ENCODE peak calls at places on chromosomes 4 and X, in seven cellular contexts. F is sigmoid colon; M is body of pancreas; G is hepatocyte; W is upper lobe of right lung; L is CD8-positive, alpha-beta T cell; S is CD4-positive, CD25-positive, alpha-beta regulatory T cell. Q is an unnamed sample. For H3K4me1 and H3K9me3, the result is how much of the 10 kb centered on the place peaks cover.

GRCh38 chrX:40871385-40872082 is 136.2 kb upstream of the MED14 start:
- DNase-seq in L (no peak), W (no peak), M (no peak), G (no peak), S (no peak), F (no peak), Q (no peak)

GRCh38 chr4:10084651-10085320 is 31.8 kb downstream of the WDR1 start:
- DNase-seq in L (no peak), F (peak), S (no peak), M (peak), G (no peak), W (peak), Q (no peak)

GRCh38 chr4:100288811-100289529 is 98.7 kb upstream of the DDIT4L start:
- DNase-seq in S (no peak), L (no peak), F (no peak), G (no peak), W (no peak), M (no peak), Q (no peak)

GRCh38 chr4:128517739-128518510 is 230.3 kb upstream of the PGRMC2 start:
- DNase-seq in S (no peak), F (peak), L (no peak), G (peak), W (no peak), M (peak), Q (no peak)

GRCh38 chr4:11182586-11183357 is 245.9 kb downstream of the HS3ST1 start:
- DNase-seq in G (no peak), S (no peak), L (no peak), F (no peak), W (no peak), M (no peak), Q (no peak)

GRCh38 chr4:121370729-121371325 is 10.0 kb downstream of the QRFPR start:
- DNase-seq in L (no peak), W (no peak), M (peak), G (peak), S (no peak), F (no peak), Q (peak)

GRCh38 chr4:123980736-123981285 is 584.2 kb downstream of the SPRY1 start:
- DNase-seq in L (no peak), G (no peak), M (no peak), S (no peak), F (no peak), W (no peak), Q (no peak)

GRCh38 chr4:24886596-24886995 is 26.2 kb downstream of the CCDC149 start:
- DNase-seq in S (no peak), M (no peak), L (no peak), F (no peak), W (no peak), G (no peak), Q (no peak)

GRCh38 chr4:139492429-139492828 is 38.5 kb downstream of the RAB33B start:
- DNase-seq in S (no peak), G (no peak), L (no peak), F (no peak), M (no peak), W (no peak), Q (no peak)

GRCh38 chr4:73661646-73662119 is 41.4 kb upstream of the RASSF6 start:
- DNase-seq in F (no peak), L (no peak), M (no peak), W (no peak), G (no peak), S (no peak), Q (no peak)

GRCh38 chr4:152735918-152736305 is 43.6 kb downstream of the TIGD4 start:
- DNase-seq in S (no peak), F (no peak), M (no peak), W (no peak), L (no peak), G (no peak), Q (no peak)

GRCh38 chr4:158371158-158371557 is 150.5 kb upstream of the RXFP1 start:
- DNase-seq in W (no peak), F (no peak), L (no peak), M (no peak), S (no peak), G (no peak), Q (no peak)

GRCh38 chrX:120310861-120311631 is at the start of gene TMEM255A:
- DNase-seq in L (no peak), G (peak), W (peak), S (no peak), F (peak), M (no peak), Q (no peak)

GRCh38 chrX:13898603-13899002 is 81.7 kb upstream of the GPM6B start:
- DNase-seq in F (no peak), G (no peak), M (no peak), S (no peak), W (no peak), L (no peak), Q (no peak)

GRCh38 chr4:174210952-174211490 is 72.4 kb downstream of the FBXO8 start:
- DNase-seq in M (no peak), F (no peak), W (no peak), L (no peak), G (no peak), S (no peak), Q (no peak)

GRCh38 chr4:119623025-119623424 is 5.6 kb downstream of the PDE5A start:
- DNase-seq in L (no peak), M (no peak), F (no peak), G (no peak), W (no peak), S (no peak), Q (no peak)

GRCh38 chr4:64670647-64671046 is 261.4 kb upstream of the TECRL start:
- DNase-seq in L (no peak), S (no peak), M (peak), W (no peak), G (no peak), F (no peak), Q (no peak)

GRCh38 chr4:152983221-152983620 is 47.1 kb downstream of the FHDC1 start:
- DNase-seq in M (no peak), G (no peak), W (no peak), S (no peak), F (no peak), L (no peak), Q (no peak)

GRCh38 chrX:63282828-63283227 is 68.3 kb downstream of the SPIN4 start:
- DNase-seq in S (no peak), F (no peak), W (no peak), L (no peak), G (no peak), M (no peak), Q (no peak)

DNA sequence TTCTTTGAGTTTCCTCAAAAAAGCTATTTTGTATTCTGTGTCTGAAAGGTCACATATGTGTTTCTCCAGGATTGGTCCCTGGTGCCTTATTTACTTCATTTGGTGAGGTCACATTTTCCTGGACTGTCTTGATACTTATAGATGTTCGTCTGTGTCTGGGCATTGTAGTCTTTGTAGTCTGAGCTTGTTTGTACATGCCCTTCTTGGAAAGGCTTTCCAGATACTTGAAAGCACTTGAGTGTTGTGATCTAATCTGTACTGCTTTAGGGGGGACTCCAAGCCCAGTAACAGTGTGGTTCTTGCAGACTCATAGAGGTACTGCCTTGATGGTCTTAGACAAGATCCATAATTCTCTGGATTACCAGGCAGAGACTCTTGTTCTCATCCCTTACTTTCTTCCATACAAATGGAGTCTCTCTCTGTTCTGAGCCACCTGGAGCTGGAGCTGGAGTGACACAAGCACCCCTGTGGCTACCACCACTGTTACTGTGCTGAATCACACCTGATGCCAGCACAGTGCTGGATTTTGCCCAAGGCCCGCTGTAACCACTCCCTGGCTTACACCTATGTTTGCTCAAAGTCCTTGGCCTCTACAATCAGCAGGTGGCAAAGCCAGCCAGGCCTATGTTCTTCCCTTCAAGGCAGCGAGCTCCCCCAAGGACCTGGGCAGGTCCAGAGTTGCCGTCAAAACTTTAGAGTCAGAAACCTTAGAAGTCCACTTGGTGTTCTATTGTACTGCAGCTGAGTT is 72.3 kb upstream of the EFHC2 start:
- DNase-seq in F (no peak), M (peak), S (no peak), L (no peak), W (no peak), G (no peak), Q (no peak)
- H3K4me1 ChIP-seq in F (under half), M (under half), S (under half), L (under half), W (under half), G (under half), Q (under half)

DNA sequence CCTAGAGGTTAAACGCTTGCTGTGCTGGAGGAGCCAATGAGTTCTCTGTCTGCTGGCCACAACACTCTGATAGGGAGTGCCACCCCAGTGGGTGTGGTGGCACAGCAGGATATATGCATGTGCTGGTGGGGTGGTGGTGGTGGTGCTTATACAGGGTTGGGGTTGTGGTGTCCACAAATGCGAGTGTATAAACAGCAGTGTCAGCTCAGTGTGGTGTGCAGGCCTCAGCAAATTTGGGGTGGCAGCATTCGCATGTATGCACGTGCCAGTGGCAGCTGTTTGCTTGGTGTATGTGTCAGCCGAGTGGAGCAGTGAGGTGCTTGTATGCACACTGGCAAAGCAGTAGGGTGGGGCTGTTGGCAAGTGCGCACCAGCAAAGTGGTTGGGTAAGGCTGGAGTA is 157.4 kb downstream of the FAM47A start:
- DNase-seq in W (no peak), M (no peak), G (no peak), L (no peak), F (no peak), S (no peak), Q (no peak)
- H3K9me3 ChIP-seq in W (under half), M (under half), G (under half), L (under half), F (under half), S (under half), Q (under half)

DNA sequence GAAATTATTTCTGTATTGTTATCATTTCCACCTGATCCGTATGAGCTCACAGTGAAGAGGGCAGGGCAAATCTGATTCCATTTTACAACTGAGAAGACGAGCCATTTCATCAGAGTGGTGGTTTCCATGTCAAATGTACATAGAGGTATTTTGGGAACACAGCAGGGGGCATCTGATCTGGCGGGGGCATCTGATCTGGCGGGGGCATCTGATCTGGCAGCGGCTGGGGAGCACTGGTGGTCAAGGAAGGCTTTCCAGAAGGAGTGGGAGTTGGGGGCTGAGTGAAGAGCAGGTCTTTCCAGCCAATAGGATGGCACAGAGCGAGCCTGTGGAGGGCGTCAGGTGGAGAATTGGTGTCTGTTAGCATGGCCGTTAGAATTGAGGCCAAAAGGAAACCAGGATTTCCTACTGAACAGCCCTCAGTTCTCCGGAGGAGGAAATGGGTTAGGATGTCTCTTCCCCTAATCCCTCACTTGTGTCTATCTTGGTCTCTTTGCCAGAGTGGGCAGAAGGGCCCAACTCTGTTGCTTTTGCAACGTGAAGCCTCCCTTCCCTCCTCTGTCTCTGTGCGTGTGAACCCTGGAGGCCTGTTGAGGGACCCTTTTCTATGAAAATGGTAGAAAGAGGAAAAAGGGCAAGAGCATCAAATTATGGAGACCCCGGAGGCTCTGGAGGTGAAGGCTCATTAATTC is 41.3 kb downstream of the RHOH start:
- DNase-seq in L (no peak), M (no peak), F (no peak), W (no peak), G (no peak), S (no peak), Q (no peak)
- H3K4me1 ChIP-seq in L (half or more), M (under half), F (under half), W (under half), G (under half), S (half or more), Q (under half)

GRCh38 chrX:53268173-53268572 is 13.2 kb downstream of the IQSEC2 start:
- DNase-seq in G (no peak), F (no peak), W (no peak), L (no peak), S (no peak), M (no peak), Q (no peak)
- H3K9me3 ChIP-seq in G (under half), F (under half), W (under half), L (under half), S (under half), M (under half), Q (under half)

GRCh38 chrX:150692837-150693781 is at the start of gene MTMR1:
- DNase-seq in M (peak), F (peak), L (peak), W (peak), G (peak), S (peak), Q (peak)
- H3K4me1 ChIP-seq in M (under half), F (under half), L (half or more), W (under half), G (under half), S (half or more), Q (half or more)

GRCh38 chr4:4821577-4821976 is 37.9 kb upstream of the MSX1 start:
- DNase-seq in G (no peak), F (no peak), S (no peak), W (no peak), L (no peak), M (no peak), Q (no peak)
- H3K9me3 ChIP-seq in G (under half), F (under half), S (under half), W (under half), L (under half), M (under half), Q (under half)

GRCh38 chr4:156971623-156972369 is at the start of gene PDGFC:
- DNase-seq in M (peak), W (peak), L (no peak), F (peak), S (no peak), G (peak), Q (no peak)

GRCh38 chr4:156969136-156969535 is 2.5 kb downstream of the PDGFC start:
- DNase-seq in G (no peak), F (no peak), W (no peak), L (no peak), M (no peak), S (no peak), Q (no peak)

GRCh38 chr4:156971168-156971601 is 414 bp downstream of the PDGFC start:
- DNase-seq in F (peak), G (no peak), W (peak), L (no peak), S (no peak), M (peak), Q (no peak)

GRCh38 chr4:156972370-156972980 is 876 bp upstream of the PDGFC start:
- DNase-seq in F (no peak), L (no peak), G (peak), M (no peak), W (no peak), S (no peak), Q (no peak)

DNA sequence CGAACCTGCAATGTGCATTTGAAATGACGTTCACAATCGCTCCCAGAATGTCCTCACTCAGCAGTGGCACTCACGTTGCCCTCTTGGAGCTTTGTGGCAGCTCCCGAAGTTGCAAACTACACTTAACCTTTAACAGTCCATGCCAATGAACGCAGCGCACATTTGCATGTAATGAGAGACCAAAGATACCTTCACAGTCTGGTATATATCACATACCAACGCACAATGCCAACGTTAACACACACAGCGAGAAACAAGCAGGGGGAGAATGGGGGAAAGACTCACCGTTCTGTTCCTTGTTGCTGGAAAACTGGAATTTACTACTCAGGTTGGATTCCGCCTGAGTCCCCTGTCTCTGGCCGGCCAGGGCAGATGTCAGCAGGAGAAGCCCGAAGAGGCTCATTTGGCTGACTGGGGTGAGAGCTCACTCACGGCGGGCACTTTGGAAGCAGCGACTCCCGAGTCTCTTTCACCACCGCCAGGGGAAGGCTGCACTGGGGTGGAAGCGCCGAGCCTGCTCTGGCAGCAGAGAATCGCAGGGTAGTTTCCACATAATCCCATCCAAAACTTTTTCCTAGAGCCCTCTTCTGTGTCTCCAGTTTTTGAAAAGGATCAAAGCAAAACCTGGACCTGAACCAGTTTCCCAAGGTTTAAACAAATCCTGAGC is 965 bp downstream of the PDGFC start:
- DNase-seq in W (peak), S (no peak), F (peak), L (no peak), G (peak), M (peak), Q (no peak)
- H3K4me1 ChIP-seq in W (under half), S (under half), F (under half), L (under half), G (under half), M (under half), Q (under half)

GRCh38 chrX:55098691-55099090 is 9.9 kb downstream of the PAGE2 start:
- DNase-seq in L (no peak), M (no peak), F (no peak), S (no peak), G (no peak), W (no peak), Q (no peak)
- H3K9me3 ChIP-seq in L (under half), M (under half), F (under half), S (under half), G (under half), W (under half), Q (under half)

DNA sequence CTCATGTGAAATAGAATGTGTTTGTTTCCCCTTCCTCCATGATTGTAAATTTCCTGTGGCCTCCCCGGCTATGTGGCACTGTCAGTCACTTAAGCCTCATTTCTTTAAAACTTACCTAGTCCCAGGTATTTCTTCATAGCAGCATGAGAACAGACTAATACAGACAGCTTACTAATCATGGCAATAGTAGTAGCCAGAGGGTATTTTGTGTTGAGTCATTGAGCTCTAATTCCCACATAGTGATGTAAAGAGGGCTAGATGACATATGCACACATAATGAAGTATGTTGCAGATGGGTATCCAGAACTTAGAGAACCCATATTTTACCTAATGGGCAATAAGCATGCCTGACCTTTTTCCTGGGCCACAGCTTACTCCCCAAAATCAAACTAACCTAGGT is 1197.2 kb downstream of the PCDH7 start:
- DNase-seq in G (no peak), S (no peak), W (no peak), L (no peak), F (no peak), M (no peak), Q (no peak)
- H3K4me1 ChIP-seq in G (under half), S (under half), W (under half), L (under half), F (under half), M (under half), Q (under half)